ENCODE peak calls at places on chromosomes 6 and 20, in eight cellular contexts. E, B, X, N, P, H, A and G are unnamed samples.

GRCh38 chr6:30555428-30556005 is 772 bp downstream of the GNL1 start:
- DNase-seq in E (no peak), B (no peak), X (peak), N (peak), P (no peak), H (no peak), A (peak), G (peak)

GRCh38 chr6:25178336-25178735 is 100.8 kb upstream of the CARMIL1 start:
- DNase-seq in E (no peak), B (no peak), X (no peak), N (no peak), P (no peak), H (no peak), A (no peak), G (no peak)

GRCh38 chr6:111522393-111523020 is 39.5 kb upstream of the REV3L start:
- DNase-seq in E (no peak), B (no peak), X (no peak), N (no peak), P (no peak), H (no peak), A (no peak), G (no peak)

GRCh38 chr20:42093542-42094440 is 475.6 kb upstream of the CHD6 start:
- DNase-seq in E (no peak), B (no peak), X (no peak), N (no peak), P (no peak), H (no peak), A (no peak), G (no peak)

GRCh38 chr20:38590682-38591483 is 9.9 kb downstream of the ADIG start:
- DNase-seq in E (no peak), B (no peak), X (no peak), N (no peak), P (no peak), H (peak), A (no peak), G (no peak)

GRCh38 chr6:41732601-41733348 is 2.6 kb downstream of the TFEB start:
- DNase-seq in E (peak), B (no peak), X (peak), N (no peak), P (no peak), H (no peak), A (peak), G (peak)

GRCh38 chr6:140183881-140184280 is 809.4 kb upstream of the CITED2 start:
- DNase-seq in E (no peak), B (peak), X (no peak), N (peak), P (no peak), H (no peak), A (no peak), G (peak)

GRCh38 chr6:136983692-136984091 is 61.1 kb downstream of the IL20RA start:
- DNase-seq in E (no peak), B (no peak), X (no peak), N (no peak), P (no peak), H (no peak), A (no peak), G (no peak)

GRCh38 chr6:13918686-13919085 is 6.1 kb upstream of the RNF182 start:
- DNase-seq in E (no peak), B (no peak), X (no peak), N (no peak), P (no peak), H (no peak), A (no peak), G (no peak)

GRCh38 chr20:16555754-16556153 is 17.5 kb downstream of the KIF16B start:
- DNase-seq in E (peak), B (no peak), X (no peak), N (no peak), P (no peak), H (no peak), A (no peak), G (no peak)

GRCh38 chr6:91824346-91824745 is 1237.5 kb upstream of the MAP3K7 start:
- DNase-seq in E (no peak), B (no peak), X (no peak), N (no peak), P (no peak), H (no peak), A (no peak), G (no peak)

GRCh38 chr6:36244641-36245280 is 25.1 kb upstream of the PNPLA1 start:
- DNase-seq in E (no peak), B (no peak), X (no peak), N (no peak), P (no peak), H (no peak), A (no peak), G (no peak)

GRCh38 chr20:10047427-10047826 is 12.6 kb downstream of the ANKEF1 start:
- DNase-seq in E (no peak), B (no peak), X (no peak), N (no peak), P (no peak), H (no peak), A (no peak), G (no peak)
- TF ChIP-seq CTCF in E (peak), B (peak), X (no peak), N (no peak), P (peak), H (no peak), A (no peak), G (no peak)

GRCh38 chr6:157840776-157841175 is 17.7 kb downstream of the SNX9 start:
- DNase-seq in E (no peak), B (no peak), X (no peak), N (peak), P (peak), H (no peak), A (no peak), G (peak)
- TF ChIP-seq CTCF in E (no peak), B (no peak), X (no peak), N (no peak), P (no peak), H (no peak), A (no peak), G (no peak)

GRCh38 chr6:166464068-166464410 is 81.3 kb upstream of the MPC1 start:
- DNase-seq in E (no peak), B (no peak), X (no peak), N (no peak), P (no peak), H (no peak), A (no peak), G (no peak)

GRCh38 chr6:166466178-166467122 is 83.7 kb upstream of the MPC1 start:
- DNase-seq in E (peak), B (peak), X (no peak), N (peak), P (no peak), H (no peak), A (no peak), G (peak)

GRCh38 chr6:166464418-166465400 is 82.0 kb upstream of the MPC1 start:
- DNase-seq in E (no peak), B (no peak), X (no peak), N (peak), P (no peak), H (no peak), A (no peak), G (no peak)

GRCh38 chr6:166467436-166468000 is 84.8 kb upstream of the MPC1 start:
- DNase-seq in E (no peak), B (no peak), X (no peak), N (no peak), P (no peak), H (no peak), A (no peak), G (no peak)

DNA sequence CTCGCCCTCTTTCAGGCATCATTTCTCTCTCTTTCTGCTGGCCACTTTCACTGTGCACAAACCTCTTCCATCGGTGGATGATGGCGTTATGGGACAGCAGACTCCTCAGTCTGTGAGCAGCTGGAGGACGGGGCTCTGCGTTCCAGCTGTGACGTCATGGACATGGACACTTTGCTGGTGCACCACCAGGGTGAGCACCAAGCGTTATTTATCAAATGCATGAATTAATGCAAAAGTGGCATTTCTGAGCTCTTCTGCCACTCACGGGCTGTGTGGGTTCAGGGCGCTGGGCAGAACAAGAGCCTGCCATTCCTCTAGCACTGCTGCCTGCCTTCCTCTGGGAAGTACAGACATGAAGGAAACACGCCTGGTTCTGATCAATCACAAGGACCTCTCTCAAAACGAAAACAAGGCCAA is 82.9 kb upstream of the MPC1 start:
- DNase-seq in E (no peak), B (no peak), X (no peak), N (peak), P (no peak), H (no peak), A (no peak), G (peak)
- TF ChIP-seq CTCF in E (peak), B (peak), X (no peak), N (peak), P (no peak), H (no peak), A (no peak), G (peak)

GRCh38 chr6:116633685-116634084 is 17.4 kb downstream of the RSPH4A start:
- DNase-seq in E (no peak), B (no peak), X (no peak), N (no peak), P (no peak), H (no peak), A (no peak), G (peak)
- TF ChIP-seq CTCF in E (peak), B (no peak), X (no peak), N (no peak), P (peak), H (no peak), A (no peak), G (peak)

DNA sequence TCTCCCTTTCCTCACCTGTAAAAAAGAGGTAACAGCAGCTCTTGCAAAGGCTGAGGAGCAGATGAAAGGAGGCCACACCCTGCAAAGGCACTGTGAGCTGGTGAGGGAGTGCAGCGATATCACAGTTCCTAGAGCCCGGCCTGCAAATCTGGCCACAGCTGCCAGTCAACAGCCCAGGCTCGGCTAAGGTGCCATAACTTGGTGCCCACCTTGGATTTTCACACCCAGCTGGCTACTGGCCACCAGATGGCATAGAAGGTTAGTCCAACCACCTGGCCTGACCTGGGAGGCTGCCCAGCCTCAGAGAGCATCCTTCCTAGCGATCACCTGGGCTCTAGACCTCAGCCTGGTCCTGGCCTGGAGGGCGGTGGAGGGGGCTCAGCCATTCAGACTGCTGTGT is 46.8 kb downstream of the KCNB1 start:
- DNase-seq in E (no peak), B (no peak), X (no peak), N (no peak), P (no peak), H (no peak), A (no peak), G (no peak)
- TF ChIP-seq CTCF in E (no peak), B (no peak), X (no peak), N (no peak), P (peak), H (no peak), A (no peak), G (no peak)

DNA sequence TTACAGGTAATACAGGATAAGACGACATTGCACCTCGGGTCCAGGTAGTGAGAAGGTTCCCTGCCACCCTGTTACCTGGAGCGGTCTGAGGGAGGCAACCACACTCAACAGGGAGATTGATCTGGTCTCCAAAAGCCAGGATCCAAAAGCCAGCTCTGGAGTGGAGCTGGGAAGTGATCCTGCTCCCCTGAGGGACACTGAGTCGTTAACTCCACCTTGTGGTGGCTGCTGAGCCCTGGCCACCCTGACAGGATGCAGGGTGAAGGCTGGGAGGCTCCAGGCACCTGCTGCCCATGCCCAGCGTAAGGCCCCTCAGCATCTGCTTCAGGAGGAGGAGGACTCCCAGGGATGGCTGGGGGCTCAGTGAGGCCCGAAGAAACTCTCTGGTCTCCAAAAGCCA is 38.7 kb upstream of the SLC22A2 start:
- DNase-seq in E (no peak), B (no peak), X (peak), N (no peak), P (no peak), H (no peak), A (no peak), G (no peak)
- TF ChIP-seq CTCF in E (no peak), B (no peak), X (peak), N (no peak), P (peak), H (no peak), A (no peak), G (no peak)

DNA sequence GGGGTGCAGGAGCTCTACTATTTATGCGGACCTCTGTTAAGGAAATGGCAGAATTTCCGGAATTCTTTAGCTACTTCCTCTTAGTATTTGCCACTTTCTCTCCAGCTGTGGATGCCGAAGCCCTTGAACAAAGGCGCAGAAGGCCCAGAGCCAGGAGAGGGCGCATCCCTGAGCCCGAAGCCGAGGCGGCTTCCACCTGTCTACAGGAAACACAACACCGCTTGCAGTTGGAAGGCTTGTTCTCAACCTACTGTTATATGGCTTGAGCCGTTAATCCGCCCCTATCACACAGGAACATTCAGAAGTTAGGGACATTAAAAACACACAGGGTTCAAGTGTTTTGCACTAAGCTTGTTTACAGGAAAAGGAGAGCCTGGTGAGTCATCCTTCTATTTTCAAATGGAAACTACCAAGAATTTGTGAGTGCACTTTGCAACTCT is 417.1 kb downstream of the BCKDHB start:
- DNase-seq in E (peak), B (no peak), X (no peak), N (no peak), P (no peak), H (no peak), A (no peak), G (peak)
- TF ChIP-seq CTCF in E (peak), B (no peak), X (no peak), N (no peak), P (peak), H (no peak), A (no peak), G (peak)